ENCODE peak calls at places on chromosomes 16 and 17, in nine cellular contexts. B is AG10803, U is astrocyte, Q is fibroblast of lung, X is Peyer's patch, Z is kidney, C is cardiac fibroblast, N is heart left ventricle, V is heart right ventricle. O is an unnamed sample.

GRCh38 chr16:25155553-25156460 is 44.3 kb downstream of the LCMT1 start:
- DNase-seq in Q (no peak), Z (no peak), B (no peak), C (peak; percentile 31), V (no peak), N (no peak), U (peak; percentile 65), X (no peak), O (no peak)

GRCh38 chr16:84247844-84248243 is 8.0 kb upstream of the KCNG4 start:
- DNase-seq in U (peak; percentile 18), V (no peak), Z (no peak), N (no peak), C (peak; percentile 35), Q (no peak), B (peak; percentile 46), X (no peak), O (peak; percentile 18)

GRCh38 chr16:87369117-87369775 is 14.3 kb downstream of the FBXO31 start:
- DNase-seq in Q (no peak), V (no peak), B (no peak), Z (no peak), C (no peak), N (no peak), X (no peak), U (no peak), O (no peak)

GRCh38 chr17:40019140-40019991 is 4.1 kb downstream of the CSF3 start:
- DNase-seq in B (peak; percentile 56), Z (no peak), N (no peak), U (peak; percentile 64), X (no peak), V (peak; percentile 30), C (peak; percentile 92), Q (peak; percentile 86), O (peak; percentile 78)

GRCh38 chr17:57006040-57006439 is 28.1 kb downstream of the SCPEP1 start:
- DNase-seq in B (no peak), U (no peak), V (no peak), N (no peak), X (no peak), Q (no peak), Z (no peak), C (no peak), O (no peak)

GRCh38 chr17:5978496-5978895 is 91.7 kb upstream of the WSCD1 start:
- DNase-seq in V (no peak), Z (no peak), X (no peak), B (no peak), U (no peak), Q (no peak), C (no peak), N (no peak), O (no peak)

GRCh38 chr16:86462334-86463084 is 47.8 kb upstream of the FOXF1 start:
- DNase-seq in V (no peak), Q (peak; percentile 100), U (peak; percentile 76), N (no peak), C (no peak), Z (no peak), B (no peak), X (no peak), O (no peak)

GRCh38 chr16:87636050-87636684 is 33.9 kb downstream of the JPH3 start:
- DNase-seq in Q (peak; percentile 83), Z (peak; percentile 95), C (peak; percentile 85), V (peak; percentile 83), X (peak; percentile 85), U (peak; percentile 43), B (peak; percentile 83), N (peak; percentile 81), O (peak; percentile 82)

GRCh38 chr17:68603027-68603426 is 1.9 kb upstream of the FAM20A start:
- DNase-seq in Q (no peak), U (no peak), X (no peak), Z (no peak), V (peak; percentile 17), N (peak; percentile 38), B (no peak), C (no peak), O (no peak)

GRCh38 chr17:988561-988960 is 8.4 kb upstream of the TIMM22 start:
- DNase-seq in C (no peak), Z (peak; percentile 12), X (no peak), V (no peak), U (no peak), B (no peak), N (no peak), Q (no peak), O (no peak)

GRCh38 chr17:82440991-82441627 is 9.4 kb downstream of the CYBC1 start:
- DNase-seq in C (no peak), Z (peak; percentile 88), Q (peak; percentile 39), X (no peak), N (no peak), V (peak; percentile 37), U (no peak), B (no peak), O (no peak)

GRCh38 chr17:49260011-49260921 is 29.7 kb upstream of the PHOSPHO1 start:
- DNase-seq in U (peak; percentile 84), V (peak; percentile 66), C (peak; percentile 92), B (peak; percentile 90), N (peak; percentile 80), Z (peak; percentile 89), X (peak; percentile 73), Q (peak; percentile 82), O (peak; percentile 87)

GRCh38 chr17:27458524-27458908 is 2.3 kb downstream of the KSR1 start:
- DNase-seq in X (no peak), N (no peak), Q (no peak), B (no peak), U (no peak), Z (no peak), C (no peak), V (no peak), O (no peak)

GRCh38 chr16:67282447-67282805 is 3.1 kb downstream of the PLEKHG4 start:
- DNase-seq in N (no peak), Z (no peak), U (no peak), B (no peak), Q (no peak), V (no peak), C (no peak), X (no peak), O (no peak)

GRCh38 chr16:2233872-2234812 is 2.1 kb upstream of the DNASE1L2 start:
- DNase-seq in C (no peak), Z (peak; percentile 70), X (peak; percentile 44), Q (no peak), U (no peak), V (no peak), B (no peak), N (no peak), O (no peak)

GRCh38 chr16:89971495-89972243 is 23.1 kb downstream of the DEF8 start:
- DNase-seq in U (no peak), C (no peak), Q (no peak), N (no peak), Z (peak; percentile 86), X (no peak), B (peak; percentile 4), V (peak; percentile 33), O (peak; percentile 10)

GRCh38 chr17:69594641-69595040 is 180.1 kb downstream of the MAP2K6 start:
- DNase-seq in C (no peak), Z (no peak), N (no peak), V (no peak), X (no peak), B (no peak), Q (no peak), U (no peak), O (no peak)

GRCh38 chr16:442976-443375 is 17.5 kb downstream of the RAB11FIP3 start:
- DNase-seq in V (no peak), Q (peak; percentile 28), B (no peak), X (no peak), Z (no peak), U (no peak), C (no peak), N (no peak), O (peak; percentile 17)

GRCh38 chr17:151886-152859 is 14.8 kb downstream of the SCGB1C2 start:
- DNase-seq in Z (peak; percentile 42), C (peak; percentile 49), Q (no peak), V (no peak), N (no peak), X (no peak), B (no peak), U (peak; percentile 3), O (peak; percentile 20)

GRCh38 chr17:3794890-3795757 is 5.9 kb downstream of the ITGAE start:
- DNase-seq in Z (no peak), N (no peak), X (peak; percentile 55), V (no peak), B (peak; percentile 20), U (peak; percentile 94), C (peak; percentile 64), Q (no peak), O (no peak)

GRCh38 chr17:19867654-19868395 is at the start of gene ULK2:
- DNase-seq in Z (peak; percentile 84), B (peak; percentile 86), Q (peak; percentile 80), U (peak; percentile 72), V (peak; percentile 72), N (peak; percentile 70), X (peak; percentile 68), C (peak; percentile 75), O (peak; percentile 91)

DNA sequence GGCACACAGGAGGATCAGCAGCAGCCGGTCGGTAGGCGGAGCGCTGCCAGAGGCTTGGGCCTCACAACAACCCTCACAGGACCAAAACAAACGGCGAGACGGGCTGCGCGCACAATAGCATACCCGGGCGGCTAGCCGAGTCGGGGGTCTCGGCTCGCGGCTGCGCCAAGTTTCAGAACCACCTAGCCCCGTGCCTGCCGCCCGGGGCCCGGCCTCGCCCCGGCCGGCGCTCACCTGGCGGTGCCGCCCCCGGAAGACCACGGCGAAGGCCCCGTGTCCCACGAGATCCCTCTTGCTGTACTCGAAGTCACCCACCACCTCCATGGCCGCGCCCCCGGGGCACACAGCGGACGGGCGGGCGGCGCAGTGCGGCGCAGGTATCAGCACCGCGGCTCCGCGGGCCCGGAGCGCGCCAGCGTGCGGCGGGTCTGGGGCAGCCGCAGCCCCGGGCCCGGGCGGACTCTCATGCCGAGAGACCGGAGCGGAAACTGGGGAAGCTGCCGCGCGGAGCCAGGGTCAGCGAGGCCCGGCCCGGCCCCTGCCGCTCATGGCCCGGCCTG is 562 bp downstream of the ULK2 start:
- DNase-seq in Z (peak; percentile 78), U (peak; percentile 48), X (peak; percentile 72), B (peak; percentile 61), N (peak; percentile 69), C (peak; percentile 62), V (peak; percentile 72), Q (peak; percentile 68), O (peak; percentile 55)
- TF ChIP-seq CTCF in Z (no peak), U (no peak), X (no peak), B (peak; percentile 42), N (peak; percentile 19), C (peak; percentile 47), V (peak; percentile 49), Q (peak; percentile 38), O (peak; percentile 26)

GRCh38 chr17:76740329-76741118 is 2.6 kb downstream of the MFSD11 start:
- DNase-seq in B (no peak), Z (no peak), Q (peak; percentile 79), C (peak; percentile 54), N (peak; percentile 43), V (no peak), U (no peak), X (no peak), O (no peak)
- H3K4me3 ChIP-seq in B (no peak overlapping the region), Z (no peak overlapping the region), Q (no peak overlapping the region), C (no peak overlapping the region), N (peak overlapping the region; percentile 95), V (peak overlapping the region; percentile 97), U (no peak overlapping the region), X (no peak overlapping the region), O (peak overlapping the region; percentile 14)

GRCh38 chr17:31131299-31131698 is 36.5 kb downstream of the NF1 start:
- DNase-seq in U (no peak), V (no peak), Q (no peak), X (no peak), B (no peak), C (no peak), Z (no peak), N (no peak), O (no peak)
- TF ChIP-seq CTCF in U (no peak), V (no peak), Q (no peak), X (no peak), B (no peak), C (no peak), Z (no peak), N (no peak), O (no peak)

GRCh38 chr16:5065368-5065767 is 388 bp downstream of the C16orf89 start:
- DNase-seq in B (no peak), U (no peak), N (no peak), Z (no peak), Q (no peak), C (no peak), V (no peak), X (no peak), O (no peak)
- H3K4me3 ChIP-seq in B (no peak overlapping the region), U (no peak overlapping the region), N (peak overlapping the region; percentile 24), Z (peak overlapping the region; percentile 4), Q (no peak overlapping the region), C (no peak overlapping the region), V (peak overlapping the region; percentile 26), X (no peak overlapping the region), O (no peak overlapping the region)

O was measured in foreskin fibroblast.